ENCODE peak calls at places on chromosomes 11 and 22, in five cellular contexts. One of them, this sample, is unnamed.

GRCh38 chr11:73389902-73390301 is 13.7 kb downstream of the RELT start:
- DNase-seq in OCI-LY7: no peak
- DNase-seq in neuronal stem cell: no peak
- DNase-seq in Peyer's patch: no peak
- DNase-seq in GM23248: no peak
- DNase-seq in this sample: no peak

GRCh38 chr11:110960167-110960566 is 247.9 kb upstream of the ARHGAP20 start:
- DNase-seq in OCI-LY7: no peak
- DNase-seq in neuronal stem cell: no peak
- DNase-seq in Peyer's patch: no peak
- DNase-seq in GM23248: no peak
- DNase-seq in this sample: no peak

GRCh38 chr22:36659762-36660509 is 43.6 kb downstream of the CACNG2 start:
- DNase-seq in OCI-LY7: no peak
- DNase-seq in neuronal stem cell: no peak
- DNase-seq in Peyer's patch: peak
- DNase-seq in GM23248: peak
- DNase-seq in this sample: no peak

GRCh38 chr11:113331436-113331835 is 17.1 kb downstream of the TTC12 start:
- DNase-seq in OCI-LY7: no peak
- DNase-seq in neuronal stem cell: no peak
- DNase-seq in Peyer's patch: no peak
- DNase-seq in GM23248: no peak
- DNase-seq in this sample: no peak

GRCh38 chr11:119832132-119832531 is 103.1 kb upstream of the NECTIN1 start:
- DNase-seq in OCI-LY7: no peak
- DNase-seq in neuronal stem cell: no peak
- DNase-seq in Peyer's patch: peak
- DNase-seq in GM23248: no peak
- DNase-seq in this sample: no peak

GRCh38 chr22:42743501-42743991 is 22.9 kb upstream of the A4GALT start:
- DNase-seq in OCI-LY7: no peak
- DNase-seq in neuronal stem cell: no peak
- DNase-seq in Peyer's patch: peak
- DNase-seq in GM23248: peak
- DNase-seq in this sample: no peak

GRCh38 chr22:40007826-40008710 is 13.3 kb downstream of the FAM83F start:
- DNase-seq in OCI-LY7: no peak
- DNase-seq in neuronal stem cell: no peak
- DNase-seq in Peyer's patch: no peak
- DNase-seq in GM23248: no peak
- DNase-seq in this sample: no peak

GRCh38 chr11:34830648-34831047 is 85.5 kb downstream of the APIP start:
- DNase-seq in OCI-LY7: no peak
- DNase-seq in neuronal stem cell: no peak
- DNase-seq in Peyer's patch: no peak
- DNase-seq in GM23248: peak
- DNase-seq in this sample: no peak

GRCh38 chr22:49760630-49761571 is 66.8 kb downstream of the BRD1 start:
- DNase-seq in OCI-LY7: peak
- DNase-seq in neuronal stem cell: no peak
- DNase-seq in Peyer's patch: peak
- DNase-seq in GM23248: no peak
- DNase-seq in this sample: no peak

DNA sequence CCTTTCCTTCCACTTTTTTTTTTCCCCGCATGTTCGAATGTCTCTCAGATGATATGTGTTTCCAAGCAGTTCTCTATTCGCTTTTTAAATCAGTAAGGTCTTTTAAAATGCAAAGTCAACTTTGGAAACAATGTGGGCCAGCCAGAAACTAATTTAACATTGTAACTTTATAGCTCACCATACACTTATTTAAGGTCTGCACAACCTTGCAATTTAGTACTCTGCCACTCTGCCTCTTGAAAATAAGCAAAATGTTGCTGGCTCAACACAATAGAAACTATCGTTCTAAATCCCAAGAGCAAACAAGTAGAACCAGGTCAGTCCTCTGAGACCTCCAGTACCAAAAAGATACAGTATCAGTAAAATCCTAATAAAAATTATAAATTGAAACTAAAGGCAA is 109.0 kb downstream of the SIK3 start:
- DNase-seq in OCI-LY7: no peak
- DNase-seq in neuronal stem cell: no peak
- DNase-seq in Peyer's patch: no peak
- DNase-seq in GM23248: no peak
- DNase-seq in this sample: no peak
- H3K27ac ChIP-seq in OCI-LY7: no peak
- H3K27ac ChIP-seq in neuronal stem cell: no peak
- H3K27ac ChIP-seq in Peyer's patch: no peak
- H3K27ac ChIP-seq in GM23248: no peak
- H3K27ac ChIP-seq in this sample: no peak

DNA sequence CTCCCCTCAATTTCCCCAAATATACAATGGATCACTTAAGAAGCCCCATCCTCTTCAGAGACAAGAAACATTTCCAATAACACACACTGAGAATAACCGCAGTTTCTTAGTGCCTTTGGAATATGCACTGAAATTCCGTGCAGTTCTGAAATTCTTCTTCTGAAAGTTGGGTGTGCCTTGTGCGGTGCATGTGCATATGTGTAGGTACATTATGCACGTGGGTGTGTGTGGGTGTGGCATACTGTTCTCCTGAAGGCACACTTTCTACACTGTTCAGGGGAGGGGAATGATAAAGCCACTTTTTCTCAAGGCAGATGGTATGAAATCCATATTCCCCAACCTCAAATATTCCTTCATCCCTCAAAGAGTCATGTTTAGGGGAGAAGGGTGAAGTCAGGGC is 1.7 kb downstream of the EXPH5 start:
- DNase-seq in OCI-LY7: no peak
- DNase-seq in neuronal stem cell: no peak
- DNase-seq in Peyer's patch: peak
- DNase-seq in GM23248: no peak
- DNase-seq in this sample: no peak
- H3K4me3 ChIP-seq in OCI-LY7: no peak
- H3K4me3 ChIP-seq in neuronal stem cell: no peak
- H3K4me3 ChIP-seq in Peyer's patch: no peak
- H3K4me3 ChIP-seq in GM23248: no peak
- H3K4me3 ChIP-seq in this sample: no peak

DNA sequence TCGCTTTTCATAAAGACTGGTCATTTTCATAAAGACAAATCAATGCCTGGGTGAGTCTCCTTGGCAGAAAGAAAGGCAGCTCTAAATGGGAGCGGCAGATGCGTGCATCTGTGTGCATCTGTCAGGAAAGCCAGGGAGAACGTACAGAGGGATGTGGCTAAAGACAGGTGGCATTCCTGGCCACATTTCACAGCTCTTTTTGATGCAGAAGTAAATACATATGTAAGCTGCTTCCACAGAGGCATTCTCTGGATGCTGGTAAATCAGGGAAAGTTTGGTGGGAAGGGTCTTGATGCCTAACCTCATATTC is 78.3 kb downstream of the TSPAN18 start:
- DNase-seq in OCI-LY7: no peak
- DNase-seq in neuronal stem cell: no peak
- DNase-seq in Peyer's patch: no peak
- DNase-seq in GM23248: peak
- DNase-seq in this sample: no peak
- H3K27ac ChIP-seq in OCI-LY7: no peak
- H3K27ac ChIP-seq in neuronal stem cell: no peak
- H3K27ac ChIP-seq in Peyer's patch: no peak
- H3K27ac ChIP-seq in GM23248: no peak
- H3K27ac ChIP-seq in this sample: no peak

GRCh38 chr11:86374586-86374985 is at the start of gene CCDC81:
- DNase-seq in OCI-LY7: no peak
- DNase-seq in neuronal stem cell: peak
- DNase-seq in Peyer's patch: no peak
- DNase-seq in GM23248: peak
- DNase-seq in this sample: no peak
- H3K4me3 ChIP-seq in OCI-LY7: no peak
- H3K4me3 ChIP-seq in neuronal stem cell: no peak
- H3K4me3 ChIP-seq in Peyer's patch: no peak
- H3K4me3 ChIP-seq in GM23248: peak
- H3K4me3 ChIP-seq in this sample: no peak

GRCh38 chr11:103656382-103656781 is 380.1 kb upstream of the DDI1 start:
- DNase-seq in OCI-LY7: no peak
- DNase-seq in neuronal stem cell: no peak
- DNase-seq in Peyer's patch: no peak
- DNase-seq in GM23248: no peak
- DNase-seq in this sample: no peak

GRCh38 chr11:103661991-103662390 is 374.4 kb upstream of the DDI1 start:
- DNase-seq in OCI-LY7: no peak
- DNase-seq in neuronal stem cell: no peak
- DNase-seq in Peyer's patch: no peak
- DNase-seq in GM23248: no peak
- DNase-seq in this sample: no peak

GRCh38 chr11:103659743-103660142 is 376.7 kb upstream of the DDI1 start:
- DNase-seq in OCI-LY7: no peak
- DNase-seq in neuronal stem cell: no peak
- DNase-seq in Peyer's patch: no peak
- DNase-seq in GM23248: peak
- DNase-seq in this sample: no peak

GRCh38 chr11:103661185-103661584 is 375.3 kb upstream of the DDI1 start:
- DNase-seq in OCI-LY7: no peak
- DNase-seq in neuronal stem cell: no peak
- DNase-seq in Peyer's patch: peak
- DNase-seq in GM23248: no peak
- DNase-seq in this sample: no peak

DNA sequence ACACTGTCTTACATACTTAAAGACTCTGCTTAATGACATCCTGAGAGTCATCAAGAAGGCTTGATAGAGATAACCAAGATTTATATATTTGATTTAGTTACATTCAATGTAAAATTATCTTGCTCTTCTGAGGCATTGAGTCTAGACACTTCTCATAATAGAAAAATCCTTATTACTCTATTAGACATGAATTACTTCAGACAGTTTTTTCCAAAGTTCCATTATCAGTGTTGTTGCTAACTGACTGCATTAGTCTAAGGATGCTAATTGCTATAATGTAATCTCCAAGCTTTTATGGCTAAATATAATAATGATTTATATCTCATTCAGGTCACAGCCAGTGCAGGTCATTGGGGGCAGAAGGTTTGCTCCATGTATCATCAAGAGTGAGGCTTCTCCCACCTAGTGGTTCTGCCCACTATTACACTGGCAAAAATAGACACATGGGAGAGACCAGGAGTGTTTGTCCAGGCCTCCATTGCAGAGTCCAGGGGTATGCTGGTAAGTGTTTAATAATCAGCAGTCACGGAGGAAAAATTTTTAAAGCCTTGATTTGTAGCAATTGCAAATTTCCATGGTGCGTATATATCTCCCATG is 377.2 kb upstream of the DDI1 start:
- DNase-seq in OCI-LY7: no peak
- DNase-seq in neuronal stem cell: no peak
- DNase-seq in Peyer's patch: no peak
- DNase-seq in GM23248: peak
- DNase-seq in this sample: no peak
- H3K27ac ChIP-seq in OCI-LY7: no peak
- H3K27ac ChIP-seq in neuronal stem cell: no peak
- H3K27ac ChIP-seq in Peyer's patch: no peak
- H3K27ac ChIP-seq in GM23248: no peak
- H3K27ac ChIP-seq in this sample: no peak

GRCh38 chr11:2641623-2642022 is 58.2 kb downstream of the KCNQ1OT1 start:
- DNase-seq in OCI-LY7: no peak
- DNase-seq in neuronal stem cell: no peak
- DNase-seq in Peyer's patch: no peak
- DNase-seq in GM23248: no peak
- DNase-seq in this sample: no peak
- H3K4me3 ChIP-seq in OCI-LY7: no peak
- H3K4me3 ChIP-seq in neuronal stem cell: no peak
- H3K4me3 ChIP-seq in Peyer's patch: no peak
- H3K4me3 ChIP-seq in GM23248: no peak
- H3K4me3 ChIP-seq in this sample: no peak

GRCh38 chr11:213111-213510 is 5.6 kb downstream of the RIC8A start:
- DNase-seq in OCI-LY7: no peak
- DNase-seq in neuronal stem cell: no peak
- DNase-seq in Peyer's patch: peak
- DNase-seq in GM23248: no peak
- DNase-seq in this sample: no peak

GRCh38 chr11:216081-216974 is 8.8 kb downstream of the RIC8A start:
- DNase-seq in OCI-LY7: no peak
- DNase-seq in neuronal stem cell: no peak
- DNase-seq in Peyer's patch: peak
- DNase-seq in GM23248: no peak
- DNase-seq in this sample: no peak

GRCh38 chr11:217704-218103 is 10.2 kb downstream of the RIC8A start:
- DNase-seq in OCI-LY7: no peak
- DNase-seq in neuronal stem cell: no peak
- DNase-seq in Peyer's patch: peak
- DNase-seq in GM23248: no peak
- DNase-seq in this sample: no peak

GRCh38 chr11:214083-214482 is 6.6 kb downstream of the RIC8A start:
- DNase-seq in OCI-LY7: no peak
- DNase-seq in neuronal stem cell: no peak
- DNase-seq in Peyer's patch: peak
- DNase-seq in GM23248: no peak
- DNase-seq in this sample: no peak

GRCh38 chr11:215581-216037 is 8.1 kb downstream of the RIC8A start:
- DNase-seq in OCI-LY7: no peak
- DNase-seq in neuronal stem cell: no peak
- DNase-seq in Peyer's patch: peak
- DNase-seq in GM23248: peak
- DNase-seq in this sample: no peak
- H3K27ac ChIP-seq in OCI-LY7: no peak
- H3K27ac ChIP-seq in neuronal stem cell: no peak
- H3K27ac ChIP-seq in Peyer's patch: no peak
- H3K27ac ChIP-seq in GM23248: peak
- H3K27ac ChIP-seq in this sample: no peak

DNA sequence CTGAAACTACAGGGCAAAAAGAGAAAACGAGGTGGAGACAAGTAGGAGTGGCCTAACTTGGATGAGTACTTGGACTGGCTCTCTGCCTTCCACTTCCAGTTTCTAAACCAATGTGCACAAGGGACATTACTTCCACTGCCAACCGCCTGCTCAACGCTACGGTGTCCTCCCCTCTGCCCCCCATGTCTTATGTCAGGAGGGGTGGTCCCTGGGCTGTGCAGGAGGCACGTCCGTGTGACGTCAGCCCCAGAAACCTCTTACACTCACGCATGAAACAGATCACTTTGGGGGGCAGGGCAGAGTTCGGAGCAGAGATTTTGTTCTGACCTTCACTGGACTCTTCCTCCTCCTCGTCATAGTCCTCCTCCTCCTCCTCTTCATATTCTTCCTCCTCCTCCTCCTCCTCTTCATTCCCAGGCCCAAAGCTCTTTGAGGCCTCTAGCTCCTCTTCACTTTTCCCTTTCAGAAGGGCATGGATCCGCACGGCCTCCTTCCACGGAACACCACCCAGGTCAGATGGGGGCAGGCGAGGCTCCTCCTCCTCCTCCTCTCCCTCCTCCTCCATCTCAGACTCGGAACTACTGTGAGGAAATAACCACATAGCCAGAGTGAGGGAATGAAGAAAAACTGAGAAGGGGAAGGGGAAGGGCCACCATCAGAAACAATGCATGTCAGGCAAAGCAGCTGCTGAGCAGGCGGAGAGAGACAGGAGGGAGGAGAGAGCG is 57.4 kb upstream of the BID start:
- DNase-seq in OCI-LY7: no peak
- DNase-seq in neuronal stem cell: no peak
- DNase-seq in Peyer's patch: no peak
- DNase-seq in GM23248: peak
- DNase-seq in this sample: no peak
- H3K4me3 ChIP-seq in OCI-LY7: no peak
- H3K4me3 ChIP-seq in neuronal stem cell: no peak
- H3K4me3 ChIP-seq in Peyer's patch: no peak
- H3K4me3 ChIP-seq in GM23248: peak
- H3K4me3 ChIP-seq in this sample: no peak

GRCh38 chr11:121476379-121477032 is 23.7 kb upstream of the SORL1-AS1 start:
- DNase-seq in OCI-LY7: no peak
- DNase-seq in neuronal stem cell: no peak
- DNase-seq in Peyer's patch: no peak
- DNase-seq in GM23248: no peak
- DNase-seq in this sample: no peak
- H3K27ac ChIP-seq in OCI-LY7: no peak
- H3K27ac ChIP-seq in neuronal stem cell: no peak
- H3K27ac ChIP-seq in Peyer's patch: no peak
- H3K27ac ChIP-seq in GM23248: no peak
- H3K27ac ChIP-seq in this sample: peak